ENCODE peak calls at places on chromosomes 13 and 19, in seven cellular contexts. X, N, G, Z, Q, V and Y are unnamed samples.

GRCh38 chr13:29936051-29936813 is 85.8 kb upstream of the UBL3 start:
- DNase-seq in Z (no peak), N (no peak), G (peak), Q (no peak), V (no peak), X (no peak), Y (no peak)

GRCh38 chr13:50236898-50237318 is 221.7 kb downstream of the KCNRG start:
- DNase-seq in N (no peak), G (no peak), Q (no peak), V (no peak), Z (no peak), X (no peak), Y (no peak)

GRCh38 chr19:47028372-47028672 is 8.7 kb downstream of the NPAS1 start:
- DNase-seq in G (no peak), Q (no peak), X (no peak), N (no peak), V (no peak), Z (no peak), Y (no peak)

GRCh38 chr13:110421696-110422395 is 114.8 kb downstream of the COL4A2 start:
- DNase-seq in V (no peak), X (no peak), N (no peak), Q (no peak), G (no peak), Z (no peak), Y (no peak)

GRCh38 chr13:108227651-108228272 is 9.6 kb downstream of the ABHD13 start:
- DNase-seq in Z (no peak), V (no peak), Q (no peak), N (no peak), X (no peak), G (no peak), Y (peak)

GRCh38 chr13:65656740-65657329 is 1573.3 kb downstream of the PCDH9 start:
- DNase-seq in Z (no peak), G (no peak), Q (no peak), N (no peak), V (no peak), X (no peak), Y (no peak)

GRCh38 chr13:40648040-40648439 is 18.4 kb downstream of the FOXO1 start:
- DNase-seq in G (no peak), X (no peak), Q (no peak), Z (no peak), V (no peak), N (no peak), Y (no peak)

GRCh38 chr19:49921871-49922755 is 6.9 kb upstream of the ATF5 start:
- DNase-seq in Z (peak), Q (no peak), N (no peak), G (no peak), V (no peak), X (no peak), Y (no peak)

GRCh38 chr19:49200238-49200862 is 42.8 kb downstream of the TRPM4 start:
- DNase-seq in N (no peak), X (no peak), Q (no peak), G (no peak), V (no peak), Z (no peak), Y (no peak)

GRCh38 chr13:114132419-114133121 is at the start of gene RASA3:
- DNase-seq in Q (peak), X (peak), V (peak), G (peak), Z (peak), N (no peak), Y (peak)

GRCh38 chr19:49133621-49134454 is 14.5 kb downstream of the PPFIA3 start:
- DNase-seq in Q (peak), G (peak), N (no peak), Z (peak), X (peak), V (no peak), Y (peak)

GRCh38 chr19:3398114-3398899 is 31.9 kb downstream of the NFIC start:
- DNase-seq in N (peak), G (peak), Q (peak), Z (peak), X (peak), V (peak), Y (no peak)

GRCh38 chr13:112771139-112771876 is 81.5 kb downstream of the ATP11A start:
- DNase-seq in Q (no peak), V (no peak), N (no peak), Z (no peak), G (no peak), X (no peak), Y (no peak)

GRCh38 chr13:110361365-110361911 is 54.4 kb downstream of the COL4A2 start:
- DNase-seq in Z (peak), N (no peak), X (peak), V (peak), G (peak), Q (peak), Y (no peak)

GRCh38 chr13:94660695-94661324 is 51.5 kb downstream of the SOX21 start:
- DNase-seq in V (no peak), Q (no peak), N (no peak), X (no peak), G (no peak), Z (no peak), Y (peak)

GRCh38 chr13:35179494-35179893 is 237.4 kb downstream of the NBEA start:
- DNase-seq in N (no peak), X (no peak), Z (no peak), Q (no peak), V (no peak), G (no peak), Y (no peak)

GRCh38 chr19:409006-409514 is at the start of gene C2CD4C:
- DNase-seq in X (no peak), N (no peak), Q (no peak), Z (no peak), G (no peak), V (peak), Y (no peak)

GRCh38 chr19:407501-408440 is 1.2 kb downstream of the C2CD4C start:
- DNase-seq in G (no peak), X (no peak), Z (no peak), V (peak), N (no peak), Q (no peak), Y (no peak)

GRCh38 chr19:410243-410781 is 1.4 kb upstream of the C2CD4C start:
- DNase-seq in N (no peak), Z (no peak), V (no peak), Q (no peak), G (peak), X (no peak), Y (no peak)

GRCh38 chr19:408441-409005 is 424 bp downstream of the C2CD4C start:
- DNase-seq in Q (no peak), Z (no peak), X (peak), N (no peak), V (peak), G (no peak), Y (no peak)

GRCh38 chr19:409515-410242 is 732 bp upstream of the C2CD4C start:
- DNase-seq in N (no peak), X (peak), Z (no peak), V (peak), G (peak), Q (no peak), Y (no peak)
- TF ChIP-seq POLR2A in N (no peak), X (no peak), Z (no peak), V (no peak), G (no peak), Q (no peak), Y (no peak)

GRCh38 chr13:74134226-74134776 is at the start of gene KLF12:
- DNase-seq in G (peak), Z (peak), N (peak), Q (peak), X (peak), V (peak), Y (no peak)
- TF ChIP-seq POLR2A in G (no peak), Z (no peak), N (no peak), Q (no peak), X (no peak), V (no peak), Y (no peak)

DNA sequence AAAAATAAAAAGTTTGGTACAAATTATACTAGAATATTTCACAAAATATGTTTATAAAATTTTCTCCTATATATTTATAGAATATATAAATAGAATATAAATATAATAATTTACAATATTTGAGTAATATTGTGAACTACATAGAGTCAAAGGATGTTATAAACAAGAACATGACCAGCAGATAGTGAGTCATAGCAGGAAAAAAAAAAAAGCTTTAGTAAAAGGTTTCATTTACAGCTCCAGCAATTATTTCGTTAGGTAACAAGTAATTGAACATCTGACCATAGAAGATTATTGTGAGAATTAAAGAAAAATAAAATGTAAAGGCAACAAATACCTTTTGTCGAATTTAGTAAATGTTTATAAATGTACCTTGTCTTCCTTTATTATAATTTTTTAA is 864.1 kb downstream of the PCDH17 start:
- DNase-seq in Z (no peak), G (no peak), N (no peak), Q (no peak), X (no peak), V (no peak), Y (no peak)
- TF ChIP-seq POLR2A in Z (no peak), G (no peak), N (no peak), Q (no peak), X (no peak), V (no peak), Y (no peak)

DNA sequence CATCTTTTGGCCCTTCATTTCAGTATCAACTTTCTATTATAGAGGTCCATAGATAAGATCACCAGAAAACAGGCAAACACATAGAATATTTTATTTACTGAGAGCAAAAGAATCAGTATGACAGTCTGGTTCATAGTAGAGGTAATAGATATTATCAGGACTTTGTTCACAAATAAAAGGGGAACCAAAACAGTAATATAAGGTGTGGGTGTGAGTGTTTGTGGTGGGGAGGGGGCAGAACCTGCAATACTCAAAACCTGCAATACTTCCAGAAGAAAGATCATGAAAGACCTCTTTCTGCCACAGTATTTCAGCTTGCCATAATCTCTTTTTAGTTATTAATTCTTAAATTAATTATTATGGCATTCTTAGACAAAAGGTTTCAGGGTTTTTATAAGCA is 578.7 kb upstream of the SLITRK1 start:
- DNase-seq in N (no peak), X (no peak), Z (no peak), G (no peak), Q (no peak), V (no peak), Y (no peak)
- TF ChIP-seq POLR2A in N (no peak), X (no peak), Z (no peak), G (no peak), Q (no peak), V (no peak), Y (no peak)

GRCh38 chr19:29622191-29623070 is 16.3 kb downstream of the POP4 start:
- DNase-seq in Z (no peak), X (no peak), V (no peak), G (no peak), Q (no peak), N (no peak), Y (no peak)
- TF ChIP-seq POLR2A in Z (no peak), X (no peak), V (no peak), G (no peak), Q (no peak), N (no peak), Y (no peak)

GRCh38 chr19:4669723-4670480 is at the start of gene MYDGF:
- DNase-seq in V (peak), Q (peak), X (peak), Z (peak), N (peak), G (peak), Y (peak)
- TF ChIP-seq POLR2A in V (no peak), Q (peak), X (no peak), Z (peak), N (no peak), G (peak), Y (peak)

DNA sequence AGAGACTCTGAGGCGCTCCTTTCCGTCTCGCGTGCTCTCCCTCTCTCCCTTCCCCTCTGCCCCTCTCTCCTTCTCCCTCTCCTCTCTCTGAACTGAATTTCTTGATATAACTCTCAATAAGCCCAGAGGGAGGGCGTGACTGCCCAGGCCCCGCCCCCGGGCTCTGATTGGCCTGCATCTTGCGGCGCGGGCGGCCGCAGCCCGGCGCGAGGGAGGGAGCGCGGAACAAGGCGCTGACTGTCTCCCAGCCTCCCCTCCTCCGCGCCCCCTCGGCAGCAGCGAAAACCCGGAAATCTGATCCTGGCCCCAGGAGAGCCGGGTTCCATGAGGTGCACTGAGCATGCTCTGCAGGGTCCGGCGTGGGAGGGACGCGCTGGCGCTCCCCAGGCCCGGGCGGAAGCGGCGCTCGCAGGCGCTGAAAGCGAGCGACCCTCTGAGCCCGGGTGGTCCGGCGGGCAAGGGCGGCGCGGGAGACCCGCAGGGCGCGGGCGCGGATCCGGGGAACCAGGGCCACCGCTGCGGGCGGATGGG is at the start of gene PCDH9:
- DNase-seq in G (peak), Q (peak), N (peak), V (peak), Z (peak), X (peak), Y (peak)
- TF ChIP-seq POLR2A in G (peak), Q (peak), N (no peak), V (no peak), Z (peak), X (peak), Y (peak)

GRCh38 chr19:1941146-1942077 is at the start of gene CSNK1G2:
- DNase-seq in X (no peak), V (peak), N (peak), G (no peak), Q (peak), Z (peak), Y (no peak)
- TF ChIP-seq POLR2A in X (no peak), V (no peak), N (no peak), G (no peak), Q (no peak), Z (no peak), Y (no peak)

DNA sequence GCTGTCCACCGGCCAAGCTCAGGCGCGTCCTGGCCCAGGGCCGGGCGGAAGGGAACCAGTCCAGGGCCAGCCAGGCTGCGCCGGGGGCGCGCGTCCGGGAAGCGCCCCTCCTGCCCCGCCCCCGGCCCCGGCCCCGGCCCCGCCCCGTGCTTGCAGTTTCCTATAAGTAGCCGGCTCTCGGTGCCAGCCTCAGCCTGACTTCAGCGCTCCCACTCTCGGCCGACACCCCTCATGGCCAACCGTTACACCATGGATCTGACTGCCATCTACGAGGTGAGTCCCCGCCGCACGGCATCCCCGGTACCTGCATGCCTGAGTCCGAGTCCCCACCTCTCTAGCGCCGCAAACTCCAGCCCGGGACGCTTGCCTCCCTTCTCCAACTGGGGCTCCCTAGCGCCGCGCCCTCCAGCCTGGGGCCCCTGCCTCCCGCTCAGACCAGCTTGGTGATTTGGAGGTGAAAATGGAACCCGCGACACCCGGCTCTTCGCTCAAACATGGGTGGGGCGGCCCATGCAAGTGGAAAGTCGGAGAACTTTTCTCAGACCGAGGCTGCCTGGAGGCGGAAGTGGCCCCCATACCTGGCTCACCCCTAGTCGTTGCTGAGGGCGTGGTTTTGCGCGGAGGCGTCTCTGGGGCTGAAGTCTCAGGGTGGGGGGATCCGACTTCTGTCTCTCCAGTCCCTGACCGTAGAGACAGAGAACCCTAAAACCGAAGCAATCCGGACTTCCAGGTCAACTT is at the start of gene ZFP36:
- DNase-seq in N (peak), Z (peak), Q (peak), X (peak), V (peak), G (peak), Y (peak)
- TF ChIP-seq POLR2A in N (peak), Z (peak), Q (peak), X (peak), V (no peak), G (peak), Y (peak)